ENCODE peak calls at places on chromosomes 4 and X, in five cellular contexts. X is CD8-positive, alpha-beta T cell; A is upper lobe of right lung; O is B cell; Y is pancreas. M is an unnamed sample.

GRCh38 chr4:3257691-3258482 is 8.9 kb downstream of the MSANTD1 start:
- DNase-seq in X (no peak), A (no peak), O (peak; percentile 65), Y (no peak), M (no peak)

GRCh38 chr4:76533314-76533713 is 98.3 kb downstream of the SHROOM3 start:
- DNase-seq in X (no peak), A (no peak), O (no peak), Y (no peak), M (no peak)

GRCh38 chr4:73603854-73604584 is 16.2 kb downstream of the RASSF6 start:
- DNase-seq in X (no peak), A (no peak), O (no peak), Y (no peak), M (no peak)

GRCh38 chrX:153970398-153971123 is 1.1 kb downstream of the HCFC1 start:
- DNase-seq in X (no peak), A (no peak), O (peak; percentile 53), Y (no peak), M (peak; percentile 71)

GRCh38 chr4:67393699-67394281 is 151.5 kb downstream of the CENPC start:
- DNase-seq in X (no peak), A (no peak), O (no peak), Y (no peak), M (peak; percentile 41)

GRCh38 chr4:25982962-25983361 is 68.9 kb downstream of the SMIM20 start:
- DNase-seq in X (no peak), A (no peak), O (no peak), Y (no peak), M (no peak)

GRCh38 chr4:121370729-121371325 is 10.0 kb downstream of the QRFPR start:
- DNase-seq in X (peak; percentile 29), A (no peak), O (no peak), Y (no peak), M (no peak)

GRCh38 chr4:1619151-1619672 is 64.9 kb downstream of the FAM53A start:
- DNase-seq in X (no peak), A (no peak), O (no peak), Y (no peak), M (no peak)

GRCh38 chrX:41781500-41781899 is 57.5 kb downstream of the GPR82 start:
- DNase-seq in X (no peak), A (no peak), O (peak; percentile 38), Y (no peak), M (peak; percentile 50)

GRCh38 chr4:150949943-150950342 is 65.1 kb downstream of the LRBA start:
- DNase-seq in X (no peak), A (no peak), O (no peak), Y (no peak), M (no peak)

GRCh38 chrX:154437971-154438893 is 1.3 kb downstream of the GDI1 start:
- DNase-seq in X (no peak), A (no peak), O (no peak), Y (no peak), M (no peak)

GRCh38 chrX:5086388-5086787 is 1142.3 kb downstream of the NLGN4X start:
- DNase-seq in X (no peak), A (no peak), O (no peak), Y (no peak), M (no peak)

GRCh38 chr4:18858229-18858922 is 836.8 kb upstream of the LCORL start:
- DNase-seq in X (no peak), A (no peak), O (no peak), Y (no peak), M (no peak)

GRCh38 chr4:187236491-187236890 is 512.8 kb upstream of the FAT1 start:
- DNase-seq in X (no peak), A (no peak), O (no peak), Y (no peak), M (no peak)

GRCh38 chr4:12679217-12679616 is 804.9 kb downstream of the RAB28 start:
- DNase-seq in X (no peak), A (no peak), O (no peak), Y (no peak), M (no peak)

GRCh38 chrX:69120476-69120875 is 44.8 kb downstream of the PJA1 start:
- DNase-seq in X (no peak), A (no peak), O (no peak), Y (no peak), M (no peak)

GRCh38 chrX:40496728-40497127 is 84.0 kb upstream of the ATP6AP2 start:
- DNase-seq in X (no peak), A (no peak), O (no peak), Y (no peak), M (no peak)

GRCh38 chr4:85783483-85783882 is 308.5 kb downstream of the ARHGAP24 start:
- DNase-seq in X (no peak), A (no peak), O (no peak), Y (no peak), M (no peak)

GRCh38 chr4:153509724-153510123 is 43.6 kb downstream of the TMEM131L start:
- DNase-seq in X (no peak), A (no peak), O (no peak), Y (no peak), M (no peak)

GRCh38 chr4:110119880-110120279 is 78.5 kb downstream of the ELOVL6 start:
- DNase-seq in X (no peak), A (no peak), O (no peak), Y (no peak), M (no peak)

GRCh38 chr4:11765849-11766453 is 337.3 kb upstream of the HS3ST1 start:
- DNase-seq in X (peak; percentile 11), A (no peak), O (no peak), Y (no peak), M (peak; percentile 17)

GRCh38 chrX:39854772-39855747 is 242.7 kb downstream of the BCOR start:
- DNase-seq in X (peak; percentile 71), A (no peak), O (peak; percentile 74), Y (no peak), M (peak; percentile 60)

GRCh38 chr4:184396001-184396400 is 78.3 kb downstream of the IRF2 start:
- DNase-seq in X (no peak), A (no peak), O (peak; percentile 59), Y (no peak), M (peak; percentile 75)

GRCh38 chrX:129737921-129738320 is 858 bp upstream of the XPNPEP2 start:
- DNase-seq in X (no peak), A (no peak), O (peak; percentile 56), Y (no peak), M (no peak)

GRCh38 chr4:140186651-140187315 is 32.8 kb upstream of the MAML3 start:
- DNase-seq in X (no peak), A (no peak), O (no peak), Y (no peak), M (no peak)

GRCh38 chr4:26069218-26069617 is 155.2 kb downstream of the SMIM20 start:
- DNase-seq in X (no peak), A (no peak), O (no peak), Y (no peak), M (peak; percentile 45)

GRCh38 chrX:101362757-101363156 is 14.2 kb upstream of the TIMM8A start:
- DNase-seq in X (no peak), A (no peak), O (no peak), Y (no peak), M (no peak)

GRCh38 chrX:101359966-101360365 is 11.4 kb upstream of the TIMM8A start:
- DNase-seq in X (no peak), A (no peak), O (no peak), Y (no peak), M (no peak)

GRCh38 chrX:101362116-101362515 is 13.6 kb upstream of the TIMM8A start:
- DNase-seq in X (no peak), A (no peak), O (no peak), Y (no peak), M (no peak)

DNA sequence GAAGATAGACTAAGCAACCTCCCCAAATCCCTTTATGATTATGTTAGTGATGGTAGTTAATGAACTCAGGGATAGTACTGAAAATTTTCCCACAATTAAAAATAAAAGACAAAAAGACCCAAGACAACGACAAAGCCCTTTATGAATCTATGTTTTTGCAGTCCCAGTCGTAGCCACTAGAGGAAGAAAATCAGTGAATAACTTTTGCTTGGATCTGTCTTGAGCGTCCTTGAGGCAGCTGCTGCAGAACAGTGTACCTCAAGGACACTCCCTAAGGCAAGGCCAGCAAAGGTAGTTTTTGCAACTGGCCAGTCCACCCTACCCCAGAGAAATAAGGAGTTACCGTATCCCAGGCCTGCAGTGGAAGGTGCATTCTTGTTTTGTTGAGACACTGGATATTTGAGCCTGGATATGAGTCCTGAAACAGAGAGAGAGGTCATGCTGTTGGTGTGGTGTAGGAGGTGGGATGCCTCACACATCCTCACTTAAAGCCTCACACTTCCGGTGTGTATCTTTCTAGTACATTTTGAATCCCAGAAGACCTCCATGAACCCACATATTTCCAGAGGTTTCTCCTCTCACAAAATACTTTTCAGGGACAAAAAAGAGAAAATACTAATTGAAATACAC is 8.7 kb upstream of the TIMM8A start:
- DNase-seq in X (no peak), A (no peak), O (no peak), Y (no peak), M (no peak)
- TF ChIP-seq CTCF in X (no peak), A (peak; percentile 20), O (peak; percentile 24), Y (no peak), M (peak; percentile 19)

GRCh38 chr4:16582526-16582925 is 315.9 kb downstream of the LDB2 start:
- DNase-seq in X (no peak), A (no peak), O (no peak), Y (no peak), M (no peak)
- TF ChIP-seq CTCF in X (no peak), A (no peak), O (no peak), Y (no peak), M (no peak)

GRCh38 chrX:139429913-139430312 is 100.6 kb upstream of the F9 start:
- DNase-seq in X (no peak), A (no peak), O (no peak), Y (no peak), M (no peak)
- TF ChIP-seq CTCF in X (no peak), A (no peak), O (no peak), Y (no peak), M (no peak)

GRCh38 chrX:19666950-19667349 is 151.6 kb upstream of the MAP3K15 start:
- DNase-seq in X (no peak), A (no peak), O (no peak), Y (no peak), M (no peak)
- TF ChIP-seq CTCF in X (no peak), A (no peak), O (no peak), Y (no peak), M (no peak)

GRCh38 chrX:38277802-38278201 is 49.5 kb downstream of the RPGR start:
- DNase-seq in X (no peak), A (no peak), O (no peak), Y (no peak), M (no peak)

GRCh38 chrX:38279188-38279587 is 48.1 kb downstream of the RPGR start:
- DNase-seq in X (no peak), A (no peak), O (no peak), Y (no peak), M (no peak)

GRCh38 chrX:38278682-38279081 is 48.6 kb downstream of the RPGR start:
- DNase-seq in X (no peak), A (no peak), O (no peak), Y (no peak), M (no peak)

GRCh38 chrX:38285649-38286048 is 41.7 kb downstream of the RPGR start:
- DNase-seq in X (no peak), A (no peak), O (no peak), Y (no peak), M (no peak)

DNA sequence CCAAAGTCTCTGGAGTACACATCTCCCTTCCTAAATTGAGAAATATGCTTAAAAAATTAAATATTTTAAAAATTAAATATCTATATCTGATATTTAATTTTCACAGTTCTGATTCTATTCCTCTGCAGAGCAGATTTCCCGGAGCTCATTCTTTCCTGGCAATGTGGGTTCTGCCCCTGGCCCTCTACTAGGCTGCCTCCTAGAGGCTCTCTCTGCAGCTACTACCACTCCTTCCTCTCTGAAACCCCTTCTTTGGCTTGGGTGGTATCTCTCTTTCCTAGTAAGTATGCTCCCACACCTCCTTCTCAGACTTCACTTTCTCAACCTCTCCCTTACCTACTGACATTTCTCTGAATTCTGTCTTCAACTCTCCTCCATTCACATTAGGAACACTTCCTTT is 45.3 kb downstream of the RPGR start:
- DNase-seq in X (no peak), A (no peak), O (no peak), Y (no peak), M (no peak)
- TF ChIP-seq CTCF in X (no peak), A (peak; percentile 27), O (no peak), Y (no peak), M (peak; percentile 35)

M was measured in GM13977.